ENCODE peak calls at places on chromosomes 5 and 9, in ten cellular contexts. Y is SK-N-MC, A is cardiac muscle cell, R is neuronal stem cell, E is Peyer's patch, F is suprapubic skin, D is psoas muscle, Z is tibial artery, J is stomach, M is upper lobe of right lung. Q is an unnamed sample.

GRCh38 chr5:56183507-56183906 is 49.6 kb downstream of the ANKRD55 start:
- DNase-seq in Y (no peak), A (peak; percentile 75), R (no peak), E (no peak), F (no peak), D (no peak), Z (no peak), J (no peak), M (no peak), Q (no peak)

GRCh38 chr5:52134013-52134650 is 653.6 kb upstream of the ITGA1 start:
- DNase-seq in Y (peak; percentile 52), A (no peak), R (no peak), E (no peak), F (no peak), D (no peak), Z (no peak), J (no peak), M (no peak), Q (no peak)

GRCh38 chr9:4743131-4743875 is 2.3 kb upstream of the AK3 start:
- DNase-seq in Y (no peak), A (peak; percentile 11), R (no peak), E (no peak), F (no peak), D (no peak), Z (no peak), J (no peak), M (no peak), Q (no peak)

GRCh38 chr5:151098185-151098813 is 17.5 kb upstream of the TNIP1 start:
- DNase-seq in Y (no peak), A (no peak), R (no peak), E (no peak), F (no peak), D (no peak), Z (no peak), J (no peak), M (no peak), Q (peak; percentile 41)

GRCh38 chr9:136687721-136688223 is 515 bp upstream of the AGPAT2 start:
- DNase-seq in Y (no peak), A (no peak), R (no peak), E (peak; percentile 51), F (no peak), D (peak; percentile 68), Z (no peak), J (peak; percentile 70), M (peak; percentile 84), Q (no peak)

GRCh38 chr9:110115868-110116542 is 92.0 kb downstream of the C9orf152 start:
- DNase-seq in Y (no peak), A (peak; percentile 90), R (no peak), E (no peak), F (no peak), D (no peak), Z (no peak), J (no peak), M (no peak), Q (no peak)

GRCh38 chr5:35438786-35439185 is 178.9 kb upstream of the SPEF2 start:
- DNase-seq in Y (no peak), A (no peak), R (no peak), E (no peak), F (no peak), D (no peak), Z (no peak), J (no peak), M (no peak), Q (no peak)

GRCh38 chr9:81473708-81474107 is 215.6 kb downstream of the TLE1 start:
- DNase-seq in Y (no peak), A (no peak), R (no peak), E (no peak), F (no peak), D (no peak), Z (no peak), J (no peak), M (no peak), Q (no peak)

GRCh38 chr9:132249123-132249522 is 87.3 kb downstream of the NTNG2 start:
- DNase-seq in Y (no peak), A (no peak), R (no peak), E (no peak), F (peak; percentile 62), D (no peak), Z (no peak), J (peak; percentile 98), M (peak; percentile 90), Q (no peak)

GRCh38 chr5:125227333-125228075 is 481.1 kb upstream of the ZNF608 start:
- DNase-seq in Y (no peak), A (peak; percentile 48), R (peak; percentile 9), E (no peak), F (no peak), D (no peak), Z (no peak), J (no peak), M (no peak), Q (no peak)

GRCh38 chr9:137298401-137298982 is 3.6 kb downstream of the NRARP start:
- DNase-seq in Y (no peak), A (peak; percentile 61), R (no peak), E (no peak), F (no peak), D (no peak), Z (no peak), J (peak; percentile 70), M (peak; percentile 64), Q (no peak)

GRCh38 chr5:154970759-154971158 is 29.9 kb downstream of the MRPL22 start:
- DNase-seq in Y (no peak), A (peak; percentile 14), R (no peak), E (no peak), F (no peak), D (no peak), Z (no peak), J (no peak), M (no peak), Q (no peak)

GRCh38 chr5:170377027-170377426 is 12.1 kb downstream of the KCNMB1 start:
- DNase-seq in Y (no peak), A (no peak), R (no peak), E (no peak), F (peak; percentile 57), D (no peak), Z (no peak), J (no peak), M (no peak), Q (no peak)
- H3K27ac ChIP-seq in Y (no peak overlapping the region), A (no peak overlapping the region), R (no peak overlapping the region), E (no peak overlapping the region), F (no peak overlapping the region), D (no peak overlapping the region), Z (no peak overlapping the region), J (no peak overlapping the region), M (no peak overlapping the region), Q (no peak overlapping the region)

GRCh38 chr5:10625700-10626472 is 62.0 kb downstream of the ANKRD33B start:
- DNase-seq in Y (no peak), A (no peak), R (no peak), E (no peak), F (no peak), D (no peak), Z (no peak), J (no peak), M (peak; percentile 60), Q (no peak)
- H3K4me3 ChIP-seq in Y (no peak overlapping the region), A (no peak overlapping the region), R (no peak overlapping the region), E (no peak overlapping the region), F (no peak overlapping the region), D (no peak overlapping the region), Z (no peak overlapping the region), J (no peak overlapping the region), M (no peak overlapping the region), Q (no peak overlapping the region)

DNA sequence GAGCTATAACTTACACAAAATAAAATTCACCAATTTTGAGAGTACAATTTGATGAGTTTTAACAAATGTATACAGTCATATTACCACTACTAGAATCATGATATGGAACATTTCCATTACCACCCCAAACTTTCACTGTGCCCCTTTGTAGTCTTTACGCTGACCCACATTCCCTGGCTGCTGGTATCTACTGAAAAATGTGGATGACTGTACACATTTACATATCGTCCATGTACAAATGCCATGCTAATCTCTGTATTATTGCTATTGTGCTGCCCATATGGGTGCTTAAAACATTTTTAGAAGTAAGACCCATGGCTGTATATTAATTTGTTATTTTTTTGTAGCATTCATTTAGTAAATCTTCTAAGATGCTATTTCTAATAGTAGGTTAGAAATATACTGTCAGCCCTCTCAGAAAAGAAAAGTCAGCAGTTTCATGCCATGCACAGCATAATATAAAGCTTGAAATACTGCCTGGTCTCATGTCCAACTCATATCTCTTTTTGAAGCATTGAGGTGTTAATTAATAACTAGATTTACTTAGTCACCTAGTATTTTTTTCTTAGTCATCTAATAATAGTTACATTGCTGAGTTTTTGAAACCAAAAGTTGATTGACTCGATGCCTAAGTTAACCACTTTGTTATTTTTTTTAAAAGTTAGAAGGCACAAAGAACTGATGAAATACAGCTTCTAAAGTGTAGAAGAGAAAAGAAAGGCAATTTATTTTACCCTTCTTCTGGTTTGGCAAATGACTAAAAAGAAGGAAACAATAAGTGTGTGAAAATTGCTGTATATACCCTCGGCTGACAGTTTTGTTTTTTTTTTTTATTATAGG is 188.3 kb upstream of the MEF2C start:
- DNase-seq in Y (no peak), A (no peak), R (no peak), E (no peak), F (no peak), D (no peak), Z (no peak), J (no peak), M (no peak), Q (no peak)
- H3K9me3 ChIP-seq in Y (no peaks in the 10 kb centered on the region), A (no peaks in the 10 kb centered on the region), R (no peaks in the 10 kb centered on the region), E (no peaks in the 10 kb centered on the region), F (no peaks in the 10 kb centered on the region), D (no peaks in the 10 kb centered on the region), Z (no peaks in the 10 kb centered on the region), J (no peaks in the 10 kb centered on the region), M (no peaks in the 10 kb centered on the region), Q (no peaks in the 10 kb centered on the region)

DNA sequence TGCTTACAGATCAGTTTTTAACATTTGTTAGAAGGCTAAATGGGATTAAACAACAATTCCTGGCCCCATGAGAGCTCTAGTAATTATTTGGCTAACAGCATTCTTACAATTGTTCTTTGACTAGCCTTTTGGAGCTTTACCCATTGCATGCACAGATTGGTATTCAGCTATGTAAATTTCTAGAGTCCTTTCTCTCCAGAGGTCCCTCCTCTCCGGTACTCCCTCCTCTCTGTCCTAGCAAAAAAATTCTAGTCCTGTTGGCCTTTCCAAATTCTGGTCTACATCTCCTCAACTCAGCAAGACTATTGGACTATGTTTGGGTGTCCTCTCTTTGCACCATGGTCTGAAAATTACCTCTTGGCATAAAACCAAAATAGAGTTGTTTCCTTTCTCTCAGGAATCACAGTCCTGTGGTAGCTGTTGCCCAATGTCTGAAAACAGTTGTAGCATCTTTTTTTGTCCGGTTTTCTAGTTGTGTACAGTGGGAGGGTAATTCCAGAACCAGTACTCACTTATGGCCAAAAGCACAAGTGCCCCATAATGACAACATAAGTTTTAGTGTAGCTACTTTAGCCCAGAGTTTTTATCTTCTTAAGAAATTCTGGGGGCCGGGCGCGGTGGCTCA is 18.1 kb downstream of the SAR1B start:
- DNase-seq in Y (no peak), A (no peak), R (no peak), E (no peak), F (no peak), D (no peak), Z (no peak), J (no peak), M (no peak), Q (no peak)
- H3K27ac ChIP-seq in Y (no peak overlapping the region), A (no peak overlapping the region), R (no peak overlapping the region), E (no peak overlapping the region), F (no peak overlapping the region), D (no peak overlapping the region), Z (no peak overlapping the region), J (peak overlapping the region; percentile 66), M (no peak overlapping the region), Q (no peak overlapping the region)

DNA sequence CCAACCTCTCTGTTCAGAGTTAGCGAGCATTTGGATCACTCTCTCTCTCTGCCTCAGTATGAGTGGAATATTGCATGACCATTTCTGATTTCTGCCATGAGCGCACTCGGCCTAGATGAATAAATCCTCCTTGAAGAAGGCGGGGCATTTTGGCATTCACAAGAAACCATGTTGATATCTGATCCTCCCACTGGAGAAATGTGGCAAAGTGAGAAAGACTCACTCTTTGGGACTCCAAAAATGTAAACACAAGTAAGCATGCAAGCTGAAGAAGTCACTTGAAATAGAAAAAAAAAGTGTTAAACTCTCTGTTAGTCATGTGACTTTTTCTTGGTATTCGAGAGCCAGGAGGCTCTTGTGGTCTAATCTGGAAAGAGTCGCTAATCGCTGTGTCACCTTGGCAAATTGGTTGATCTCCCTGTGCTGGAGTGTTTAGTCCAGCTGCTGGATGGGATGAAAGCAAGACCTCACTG is 95.4 kb downstream of the GHR start:
- DNase-seq in Y (no peak), A (no peak), R (no peak), E (no peak), F (no peak), D (peak; percentile 26), Z (peak; percentile 67), J (no peak), M (no peak), Q (no peak)
- H3K4me3 ChIP-seq in Y (no peak overlapping the region), A (no peak overlapping the region), R (no peak overlapping the region), E (no peak overlapping the region), F (no peak overlapping the region), D (peak overlapping the region; percentile 47), Z (no peak overlapping the region), J (no peak overlapping the region), M (no peak overlapping the region), Q (no peak overlapping the region)

Q was measured in CD4-positive, CD25-positive, alpha-beta regulatory T cell.